ENCODE peak calls at places on chromosomes 6 and 20, in six cellular contexts. T, M, U, K, G and P are unnamed samples.

GRCh38 chr6:111576302-111576701 is 29.4 kb downstream of the TRAF3IP2 start:
- DNase-seq in T (no peak), K (no peak), G (no peak), U (no peak), M (no peak), P (no peak)

GRCh38 chr6:167697316-167697715 is 129.4 kb upstream of the AFDN start:
- DNase-seq in K (no peak), U (no peak), M (no peak), T (no peak), G (no peak), P (no peak)

GRCh38 chr6:77124604-77125003 is 338.7 kb downstream of the HTR1B start:
- DNase-seq in U (no peak), G (no peak), K (no peak), M (no peak), T (no peak), P (no peak)

GRCh38 chr6:13630499-13630898 is 15.4 kb downstream of the NOL7 start:
- DNase-seq in M (no peak), K (no peak), T (no peak), G (no peak), U (no peak), P (no peak)

GRCh38 chr20:45368221-45368980 is 5.4 kb downstream of the SYS1 start:
- DNase-seq in U (no peak), T (peak), K (peak), M (no peak), G (peak), P (no peak)

GRCh38 chr20:63844384-63845025 is 13.4 kb upstream of the ZBTB46 start:
- DNase-seq in M (no peak), G (no peak), T (no peak), U (no peak), K (no peak), P (no peak)

GRCh38 chr6:118537579-118537978 is 10.5 kb upstream of the PLN start:
- DNase-seq in K (no peak), U (no peak), M (no peak), T (no peak), G (no peak), P (no peak)

GRCh38 chr6:154888896-154889295 is 106.2 kb upstream of the TIAM2 start:
- DNase-seq in K (no peak), U (no peak), G (no peak), T (no peak), M (no peak), P (no peak)

GRCh38 chr6:53361549-53362031 is 12.8 kb upstream of the ELOVL5 start:
- DNase-seq in U (no peak), G (peak), K (peak), T (peak), M (no peak), P (no peak)

GRCh38 chr6:166602928-166603690 is 16.6 kb upstream of the RAMACL start:
- DNase-seq in T (peak), M (no peak), U (no peak), G (no peak), K (no peak), P (no peak)

GRCh38 chr6:144447487-144447886 is 162.4 kb downstream of the UTRN start:
- DNase-seq in K (no peak), M (no peak), U (no peak), G (no peak), T (no peak), P (no peak)

GRCh38 chr6:52352239-52353008 is 9.5 kb upstream of the PAQR8 start:
- DNase-seq in K (no peak), G (no peak), U (peak), M (no peak), T (no peak), P (peak)

GRCh38 chr20:37693203-37693602 is 627 bp upstream of the CTNNBL1 start:
- DNase-seq in M (no peak), G (no peak), T (no peak), U (no peak), K (no peak), P (no peak)

GRCh38 chr6:44264154-44265002 is 973 bp downstream of the NFKBIE start:
- DNase-seq in U (no peak), K (peak), M (no peak), T (peak), G (peak), P (no peak)

GRCh38 chr6:20861479-20861878 is 327.2 kb downstream of the CDKAL1 start:
- DNase-seq in T (no peak), K (no peak), M (no peak), U (no peak), G (no peak), P (no peak)

GRCh38 chr6:47144306-47144705 is 102.2 kb upstream of the ADGRF1 start:
- DNase-seq in U (no peak), M (no peak), K (no peak), T (no peak), G (no peak), P (peak)

GRCh38 chr20:32287231-32287638 is 9.8 kb downstream of the KIF3B start:
- DNase-seq in G (no peak), U (no peak), T (no peak), K (no peak), M (no peak), P (no peak)

GRCh38 chr6:135909737-135910387 is 58.4 kb downstream of the PDE7B start:
- DNase-seq in U (no peak), G (peak), K (peak), M (peak), T (peak), P (no peak)

GRCh38 chr6:25360611-25361010 is 81.4 kb downstream of the CARMIL1 start:
- DNase-seq in U (no peak), G (no peak), K (no peak), T (no peak), M (no peak), P (no peak)

GRCh38 chr6:158642097-158642601 is 2.4 kb downstream of the DYNLT1 start:
- DNase-seq in M (no peak), T (peak), G (no peak), U (peak), K (no peak), P (peak)

GRCh38 chr20:59806578-59806975 is 126.9 kb downstream of the SYCP2 start:
- DNase-seq in G (no peak), M (no peak), U (no peak), T (no peak), K (no peak), P (no peak)

GRCh38 chr6:36120979-36121706 is 9.2 kb upstream of the MAPK13 start:
- DNase-seq in M (no peak), G (peak), T (peak), K (peak), U (no peak), P (peak)

GRCh38 chr6:169231790-169232506 is 21.7 kb downstream of the THBS2 start:
- DNase-seq in M (no peak), K (no peak), T (peak), G (no peak), U (no peak), P (no peak)